ENCODE peak calls at places on chromosomes 16 and 17, in eight cellular contexts. Z is right atrium auricular region, W is mammary epithelial cell, C is neural progenitor cell, M is uterus, D is esophagus squamous epithelium, I is sigmoid colon, L is A673. H is an unnamed sample. For H3K4me1, the result is how much of the 10 kb centered on the place peaks cover.

GRCh38 chr16:26524831-26525230 is 541.9 kb upstream of the C16orf82 start:
- DNase-seq in Z (no peak), W (no peak), C (no peak), M (no peak), D (no peak), I (no peak), L (no peak), H (no peak)

GRCh38 chr17:50289268-50289667 is 15.0 kb downstream of the TMEM92 start:
- DNase-seq in Z (no peak), W (no peak), C (no peak), M (peak), D (no peak), I (no peak), L (no peak), H (no peak)

GRCh38 chr16:86752582-86753175 is 174.3 kb downstream of the FOXL1 start:
- DNase-seq in Z (no peak), W (no peak), C (no peak), M (no peak), D (no peak), I (no peak), L (no peak), H (no peak)

GRCh38 chr17:39461911-39462641 is 790 bp downstream of the CDK12 start:
- DNase-seq in Z (no peak), W (peak), C (no peak), M (peak), D (no peak), I (no peak), L (no peak), H (no peak)

GRCh38 chr16:66869424-66869823 is 10.9 kb upstream of the PDP2 start:
- DNase-seq in Z (no peak), W (no peak), C (no peak), M (no peak), D (no peak), I (no peak), L (no peak), H (no peak)

GRCh38 chr16:84501077-84501735 is 3.3 kb downstream of the MEAK7 start:
- DNase-seq in Z (no peak), W (peak), C (no peak), M (no peak), D (no peak), I (peak), L (no peak), H (no peak)

GRCh38 chr16:73058616-73059409 is 10.9 kb upstream of the ZFHX3 start:
- DNase-seq in Z (no peak), W (peak), C (peak), M (no peak), D (no peak), I (peak), L (peak), H (no peak)

GRCh38 chr16:1331712-1332617 is 1.5 kb upstream of the BAIAP3 start:
- DNase-seq in Z (peak), W (peak), C (peak), M (peak), D (no peak), I (peak), L (no peak), H (peak)

GRCh38 chr16:15907863-15908478 is 19.6 kb upstream of the CEP20 start:
- DNase-seq in Z (no peak), W (peak), C (peak), M (no peak), D (no peak), I (peak), L (peak), H (no peak)

GRCh38 chr16:64391009-64391663 is 730.7 kb downstream of the CDH11 start:
- DNase-seq in Z (no peak), W (no peak), C (no peak), M (no peak), D (no peak), I (no peak), L (no peak), H (no peak)

GRCh38 chr17:72967963-72968585 is 124.4 kb downstream of the SLC39A11 start:
- DNase-seq in Z (no peak), W (no peak), C (no peak), M (no peak), D (no peak), I (no peak), L (no peak), H (no peak)

GRCh38 chr17:33927732-33928133 is 327.4 kb upstream of the CCL2 start:
- DNase-seq in Z (no peak), W (no peak), C (peak), M (no peak), D (no peak), I (no peak), L (peak), H (no peak)
- H3K4me3 ChIP-seq in Z (no peak), W (no peak), C (no peak), M (no peak), D (no peak), I (no peak), L (no peak), H (no peak)

DNA sequence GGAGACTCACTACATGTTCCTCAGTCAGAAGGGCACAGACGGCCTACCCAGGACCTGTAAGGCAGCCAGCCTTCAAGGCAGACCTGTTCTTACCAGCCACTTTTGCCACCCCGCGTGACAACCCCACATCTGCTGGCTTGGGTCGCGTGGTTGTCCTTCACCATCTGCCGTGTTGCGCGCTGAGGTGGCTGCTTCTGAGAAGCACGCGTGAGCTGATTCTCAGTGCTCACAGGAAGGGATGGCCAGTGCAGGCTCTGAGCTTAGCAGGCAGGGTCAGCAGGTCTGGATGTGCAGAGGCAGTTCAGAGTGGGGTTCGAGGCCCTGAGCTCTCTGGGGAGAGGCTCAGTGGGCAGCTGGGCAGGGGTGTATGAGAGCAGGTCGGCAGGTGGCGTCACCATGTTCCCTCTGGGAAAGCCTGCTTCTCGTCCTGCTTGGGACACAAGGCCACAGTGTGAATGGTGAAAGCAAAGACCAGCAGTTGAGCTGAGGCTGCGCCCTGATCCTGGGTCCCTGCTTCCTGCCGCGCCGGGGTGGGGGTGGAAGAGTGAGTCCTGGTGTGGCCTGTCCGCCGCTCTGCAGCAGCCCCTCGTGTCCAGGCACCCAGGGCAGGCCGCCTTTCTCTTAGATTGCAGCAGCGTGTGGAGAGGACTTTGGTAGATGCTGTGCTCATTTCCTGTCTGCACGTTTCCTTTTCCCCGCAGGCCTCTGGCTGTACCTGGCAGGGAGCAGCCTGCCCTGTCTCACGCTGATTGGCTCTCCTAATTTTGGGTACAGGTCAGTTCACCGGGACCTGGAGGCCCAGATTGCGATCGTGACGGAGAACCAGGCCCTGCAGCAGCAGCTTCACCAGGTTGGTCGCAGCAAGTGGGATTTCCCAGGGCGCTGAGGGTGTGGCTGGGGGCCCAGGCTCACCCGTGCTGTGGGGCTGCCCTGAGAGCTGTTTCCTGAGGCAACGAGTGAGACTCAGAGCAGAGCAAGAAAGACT is 36.0 kb downstream of the PGS1 start:
- DNase-seq in Z (no peak), W (no peak), C (no peak), M (no peak), D (no peak), I (no peak), L (no peak), H (peak)
- H3K4me1 ChIP-seq in Z (under half), W (under half), C (under half), M (under half), D (under half), I (under half), L (under half), H (under half)

GRCh38 chr16:28563218-28563617 is 9.5 kb downstream of the SGF29 start:
- DNase-seq in Z (no peak), W (no peak), C (no peak), M (no peak), D (no peak), I (no peak), L (no peak), H (no peak)

GRCh38 chr16:28562199-28562598 is 8.5 kb downstream of the SGF29 start:
- DNase-seq in Z (no peak), W (no peak), C (no peak), M (no peak), D (no peak), I (no peak), L (no peak), H (no peak)

GRCh38 chr16:28567292-28567691 is 13.6 kb downstream of the SGF29 start:
- DNase-seq in Z (no peak), W (no peak), C (no peak), M (no peak), D (no peak), I (no peak), L (no peak), H (no peak)

GRCh38 chr16:28556914-28557320 is 3.2 kb downstream of the SGF29 start:
- DNase-seq in Z (no peak), W (no peak), C (no peak), M (no peak), D (no peak), I (no peak), L (no peak), H (no peak)

DNA sequence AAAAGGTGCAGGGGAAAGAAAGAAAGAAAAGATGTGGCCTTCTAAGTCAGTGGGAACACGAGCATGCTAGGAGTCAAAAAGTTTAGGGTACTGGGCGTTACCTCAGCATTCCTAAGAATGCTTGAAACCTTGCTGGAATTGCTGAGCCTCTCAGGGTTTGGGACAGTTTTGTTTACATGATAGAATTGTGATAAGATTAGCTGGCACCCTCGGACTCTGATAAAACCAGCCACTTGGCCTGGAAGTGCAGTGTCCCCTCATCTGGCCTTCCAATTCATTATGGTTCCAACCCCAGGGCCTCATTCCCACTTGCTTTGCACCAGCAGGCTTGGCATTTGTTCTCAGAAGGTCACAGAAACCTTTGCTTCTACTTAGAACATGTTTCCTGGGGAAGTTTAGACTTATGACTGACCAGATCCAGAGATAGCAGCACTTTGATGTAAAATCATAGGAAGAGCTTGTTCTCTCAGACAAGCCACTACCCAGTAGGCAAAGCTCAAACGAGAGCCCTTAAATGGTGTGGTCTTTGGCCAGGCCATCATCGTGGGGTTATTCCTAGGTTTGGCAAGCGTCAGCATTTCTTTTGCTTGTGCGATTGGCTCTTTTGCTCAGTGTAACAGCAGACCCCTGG is 8.0 kb downstream of the SGF29 start:
- DNase-seq in Z (no peak), W (no peak), C (no peak), M (no peak), D (no peak), I (no peak), L (no peak), H (no peak)
- H3K27ac ChIP-seq in Z (no peak), W (no peak), C (no peak), M (no peak), D (no peak), I (no peak), L (no peak), H (no peak)

DNA sequence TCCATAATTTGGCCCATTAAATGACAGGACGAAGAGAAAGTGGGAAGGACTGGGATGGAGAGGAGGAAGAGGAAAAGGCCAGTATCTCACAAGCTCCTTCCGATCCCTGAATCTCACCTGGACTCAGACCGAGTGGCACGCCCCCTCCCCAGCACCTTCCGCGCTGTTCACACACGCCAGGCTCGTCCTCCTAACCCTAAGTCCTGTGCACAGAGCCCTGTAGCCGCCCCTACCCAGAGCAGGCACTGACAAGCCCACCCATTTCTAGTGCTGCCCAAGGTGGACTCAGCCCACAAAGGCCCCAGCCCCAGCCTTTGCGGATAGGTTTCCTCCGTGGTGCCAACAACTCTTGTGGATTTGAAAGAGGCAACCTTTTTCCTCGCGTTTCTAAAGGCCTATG is 9.2 kb downstream of the HS3ST3B1 start:
- DNase-seq in Z (no peak), W (no peak), C (peak), M (no peak), D (no peak), I (no peak), L (no peak), H (no peak)
- H3K4me3 ChIP-seq in Z (peak), W (peak), C (peak), M (no peak), D (peak), I (no peak), L (no peak), H (no peak)

DNA sequence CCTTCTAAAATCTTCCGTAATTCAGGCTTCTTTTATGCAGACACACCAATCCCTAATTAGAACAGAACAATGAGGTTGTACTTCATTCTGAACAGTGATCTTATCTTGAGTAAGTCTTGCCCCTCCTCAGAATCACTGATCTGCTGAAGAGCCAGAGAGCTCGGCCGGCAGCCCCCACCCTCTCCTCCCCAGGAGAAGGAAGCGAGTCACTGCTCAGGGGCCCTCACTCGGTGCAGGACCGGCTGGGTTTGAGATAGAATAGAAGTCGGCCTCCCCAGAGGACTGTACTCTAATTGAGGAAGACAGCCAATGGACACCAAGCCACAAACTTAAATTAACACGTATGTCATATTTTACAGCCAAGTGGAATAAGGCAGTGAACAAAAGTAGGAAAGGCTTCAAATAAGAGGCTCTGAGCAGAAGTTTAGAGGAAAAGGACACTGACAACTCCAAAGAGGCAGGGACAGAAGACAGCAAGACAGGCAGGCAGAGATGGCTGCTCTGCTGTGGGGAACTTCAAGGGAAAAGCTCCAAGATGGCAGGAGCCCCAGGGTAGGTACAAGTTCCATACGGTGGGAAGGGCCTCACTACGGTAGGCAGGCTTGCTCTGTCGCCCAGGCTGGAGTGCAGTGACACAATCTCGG is 18.6 kb downstream of the CREBBP start:
- DNase-seq in Z (no peak), W (no peak), C (peak), M (no peak), D (no peak), I (no peak), L (peak), H (no peak)
- H3K4me1 ChIP-seq in Z (under half), W (under half), C (half or more), M (under half), D (under half), I (under half), L (half or more), H (under half)

GRCh38 chr17:57881783-57882291 is 32.0 kb upstream of the MRPS23 start:
- DNase-seq in Z (no peak), W (no peak), C (no peak), M (no peak), D (no peak), I (peak), L (no peak), H (no peak)

GRCh38 chr17:57880086-57880456 is 30.2 kb upstream of the MRPS23 start:
- DNase-seq in Z (no peak), W (peak), C (no peak), M (no peak), D (no peak), I (no peak), L (no peak), H (no peak)

GRCh38 chr17:57879437-57880085 is 29.7 kb upstream of the MRPS23 start:
- DNase-seq in Z (no peak), W (no peak), C (peak), M (no peak), D (no peak), I (no peak), L (no peak), H (no peak)

GRCh38 chr17:57877803-57878202 is 28.0 kb upstream of the MRPS23 start:
- DNase-seq in Z (no peak), W (no peak), C (no peak), M (no peak), D (no peak), I (no peak), L (no peak), H (no peak)

GRCh38 chr17:57881143-57881542 is 31.3 kb upstream of the MRPS23 start:
- DNase-seq in Z (no peak), W (no peak), C (no peak), M (no peak), D (no peak), I (no peak), L (no peak), H (no peak)
- H3K27ac ChIP-seq in Z (peak), W (no peak), C (no peak), M (peak), D (peak), I (peak), L (peak), H (no peak)

DNA sequence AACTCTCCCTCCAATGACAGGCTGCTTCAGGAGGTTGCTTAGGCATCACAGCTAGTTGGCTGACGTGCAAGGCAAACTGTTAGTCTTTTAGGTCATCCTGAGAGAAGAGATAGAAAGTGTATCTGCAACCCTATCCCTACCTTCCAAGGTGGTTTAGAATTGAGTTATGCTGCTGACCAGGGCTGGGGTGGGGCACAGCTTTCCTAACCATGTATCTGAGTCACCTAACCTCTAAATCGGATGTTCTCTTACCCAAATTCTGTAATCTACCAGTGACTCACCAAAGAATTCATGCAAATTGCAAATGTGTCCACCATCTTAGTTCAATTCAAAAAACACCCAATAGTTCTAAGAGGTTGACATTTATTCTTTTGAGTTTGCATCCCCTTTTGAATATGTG is 107.2 kb upstream of the DYNLRB2 start:
- DNase-seq in Z (no peak), W (peak), C (no peak), M (no peak), D (no peak), I (no peak), L (no peak), H (no peak)
- H3K4me3 ChIP-seq in Z (no peak), W (no peak), C (no peak), M (no peak), D (no peak), I (no peak), L (no peak), H (no peak)

GRCh38 chr16:25176136-25176535 is 40.6 kb upstream of the AQP8 start:
- DNase-seq in Z (no peak), W (no peak), C (no peak), M (no peak), D (no peak), I (no peak), L (no peak), H (no peak)

GRCh38 chr16:25177512-25177830 is 39.3 kb upstream of the AQP8 start:
- DNase-seq in Z (no peak), W (no peak), C (no peak), M (no peak), D (no peak), I (no peak), L (no peak), H (no peak)

GRCh38 chr16:25172831-25173230 is 43.9 kb upstream of the AQP8 start:
- DNase-seq in Z (no peak), W (no peak), C (no peak), M (no peak), D (no peak), I (no peak), L (no peak), H (no peak)

GRCh38 chr16:25171390-25171789 is 45.4 kb upstream of the AQP8 start:
- DNase-seq in Z (no peak), W (no peak), C (no peak), M (no peak), D (no peak), I (no peak), L (no peak), H (no peak)

DNA sequence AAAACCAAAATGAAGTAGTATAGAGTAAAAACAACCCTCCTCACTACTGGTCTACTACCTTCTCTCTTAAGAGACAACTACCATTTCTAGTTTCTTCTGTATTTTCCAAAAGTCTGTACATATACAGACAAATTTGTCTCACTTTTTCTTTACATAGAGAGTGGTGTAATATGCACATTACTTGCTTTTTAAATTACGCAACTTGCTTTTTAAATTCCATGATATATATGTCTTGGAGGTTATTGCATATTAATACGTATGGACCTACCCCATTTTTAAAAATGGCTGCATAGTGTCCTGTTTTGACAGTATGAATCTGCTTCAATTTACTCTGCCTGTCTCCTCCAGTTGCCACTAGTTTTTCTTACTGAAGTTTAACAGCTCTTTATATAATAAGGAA is 42.5 kb upstream of the AQP8 start:
- DNase-seq in Z (no peak), W (no peak), C (no peak), M (no peak), D (no peak), I (no peak), L (no peak), H (no peak)
- H3K4me1 ChIP-seq in Z (under half), W (under half), C (under half), M (under half), D (under half), I (under half), L (under half), H (under half)

GRCh38 chr16:8519643-8520042 is 70.7 kb downstream of the TMEM114 start:
- DNase-seq in Z (no peak), W (no peak), C (no peak), M (no peak), D (no peak), I (no peak), L (no peak), H (no peak)
- H3K27ac ChIP-seq in Z (no peak), W (no peak), C (no peak), M (no peak), D (no peak), I (no peak), L (no peak), H (no peak)